ENCODE peak calls at places on chromosomes 13 and 19, in eight cellular contexts. One of them, this sample, is unnamed.

GRCh38 chr19:18644144-18645034 is 7.6 kb downstream of the KLHL26 start:
- DNase-seq in fibroblast of the aortic adventitia: no peak
- DNase-seq in GM10248: no peak
- DNase-seq in AG04450: no peak
- DNase-seq in fibroblast of lung: peak
- DNase-seq in foreskin fibroblast: no peak
- DNase-seq in cardiac muscle cell: no peak
- DNase-seq in Caco-2: no peak
- DNase-seq in this sample: no peak

GRCh38 chr19:57473646-57474045 is 3.7 kb downstream of the ZNF772 start:
- DNase-seq in fibroblast of the aortic adventitia: peak
- DNase-seq in cardiac muscle cell: peak
- DNase-seq in Caco-2: no peak
- DNase-seq in foreskin fibroblast: no peak
- DNase-seq in fibroblast of lung: peak
- DNase-seq in AG04450: no peak
- DNase-seq in GM10248: no peak
- DNase-seq in this sample: no peak

GRCh38 chr13:111881700-111882099 is 185.2 kb upstream of the SOX1 start:
- DNase-seq in foreskin fibroblast: no peak
- DNase-seq in Caco-2: no peak
- DNase-seq in cardiac muscle cell: no peak
- DNase-seq in fibroblast of lung: no peak
- DNase-seq in fibroblast of the aortic adventitia: no peak
- DNase-seq in AG04450: no peak
- DNase-seq in GM10248: no peak
- DNase-seq in this sample: no peak

GRCh38 chr19:53664760-53665159 is 33.0 kb downstream of the DPRX start:
- DNase-seq in GM10248: no peak
- DNase-seq in fibroblast of lung: no peak
- DNase-seq in AG04450: no peak
- DNase-seq in cardiac muscle cell: no peak
- DNase-seq in foreskin fibroblast: no peak
- DNase-seq in Caco-2: no peak
- DNase-seq in fibroblast of the aortic adventitia: no peak
- DNase-seq in this sample: no peak

GRCh38 chr13:29713841-29714240 is 118.4 kb upstream of the SLC7A1 start:
- DNase-seq in fibroblast of lung: no peak
- DNase-seq in Caco-2: no peak
- DNase-seq in GM10248: no peak
- DNase-seq in cardiac muscle cell: no peak
- DNase-seq in AG04450: no peak
- DNase-seq in fibroblast of the aortic adventitia: no peak
- DNase-seq in foreskin fibroblast: peak
- DNase-seq in this sample: peak

GRCh38 chr13:47679391-47679790 is 321.7 kb downstream of the SUCLA2 start:
- DNase-seq in cardiac muscle cell: peak
- DNase-seq in fibroblast of the aortic adventitia: peak
- DNase-seq in Caco-2: no peak
- DNase-seq in GM10248: no peak
- DNase-seq in fibroblast of lung: peak
- DNase-seq in foreskin fibroblast: peak
- DNase-seq in AG04450: no peak
- DNase-seq in this sample: no peak

GRCh38 chr19:34155686-34156085 is 16.6 kb upstream of the LSM14A start:
- DNase-seq in GM10248: no peak
- DNase-seq in fibroblast of lung: peak
- DNase-seq in AG04450: no peak
- DNase-seq in foreskin fibroblast: peak
- DNase-seq in fibroblast of the aortic adventitia: peak
- DNase-seq in Caco-2: no peak
- DNase-seq in cardiac muscle cell: no peak
- DNase-seq in this sample: no peak

GRCh38 chr19:40141546-40141945 is 49.7 kb upstream of the MAP3K10 start:
- DNase-seq in foreskin fibroblast: no peak
- DNase-seq in GM10248: no peak
- DNase-seq in fibroblast of lung: no peak
- DNase-seq in fibroblast of the aortic adventitia: peak
- DNase-seq in Caco-2: no peak
- DNase-seq in cardiac muscle cell: no peak
- DNase-seq in AG04450: no peak
- DNase-seq in this sample: no peak

GRCh38 chr13:49220035-49220855 is at the start of gene MLNR:
- DNase-seq in fibroblast of lung: peak
- DNase-seq in AG04450: no peak
- DNase-seq in GM10248: peak
- DNase-seq in foreskin fibroblast: peak
- DNase-seq in cardiac muscle cell: peak
- DNase-seq in fibroblast of the aortic adventitia: no peak
- DNase-seq in Caco-2: peak
- DNase-seq in this sample: peak

GRCh38 chr19:29694669-29695627 is 20.1 kb downstream of the C19orf12 start:
- DNase-seq in cardiac muscle cell: peak
- DNase-seq in Caco-2: peak
- DNase-seq in AG04450: no peak
- DNase-seq in foreskin fibroblast: peak
- DNase-seq in GM10248: peak
- DNase-seq in fibroblast of the aortic adventitia: peak
- DNase-seq in fibroblast of lung: peak
- DNase-seq in this sample: peak

GRCh38 chr13:27463500-27463899 is 13.1 kb upstream of the MTIF3 start:
- DNase-seq in fibroblast of lung: no peak
- DNase-seq in AG04450: no peak
- DNase-seq in fibroblast of the aortic adventitia: no peak
- DNase-seq in foreskin fibroblast: no peak
- DNase-seq in GM10248: no peak
- DNase-seq in cardiac muscle cell: no peak
- DNase-seq in Caco-2: no peak
- DNase-seq in this sample: no peak

GRCh38 chr19:42292963-42293362 is 9.0 kb upstream of the PRR19 start:
- DNase-seq in foreskin fibroblast: no peak
- DNase-seq in AG04450: no peak
- DNase-seq in fibroblast of the aortic adventitia: no peak
- DNase-seq in fibroblast of lung: no peak
- DNase-seq in Caco-2: no peak
- DNase-seq in GM10248: no peak
- DNase-seq in cardiac muscle cell: no peak
- DNase-seq in this sample: no peak

GRCh38 chr13:98915563-98916348 is 62.1 kb downstream of the DOCK9 start:
- DNase-seq in AG04450: no peak
- DNase-seq in foreskin fibroblast: peak
- DNase-seq in Caco-2: no peak
- DNase-seq in GM10248: no peak
- DNase-seq in fibroblast of the aortic adventitia: no peak
- DNase-seq in fibroblast of lung: peak
- DNase-seq in cardiac muscle cell: no peak
- DNase-seq in this sample: no peak

GRCh38 chr19:35080613-35081170 is 34.9 kb upstream of the FXYD3 start:
- DNase-seq in cardiac muscle cell: no peak
- DNase-seq in GM10248: no peak
- DNase-seq in foreskin fibroblast: no peak
- DNase-seq in AG04450: no peak
- DNase-seq in Caco-2: no peak
- DNase-seq in fibroblast of lung: no peak
- DNase-seq in fibroblast of the aortic adventitia: no peak
- DNase-seq in this sample: no peak

GRCh38 chr13:46202956-46203355 is 8.8 kb upstream of the LRRC63 start:
- DNase-seq in cardiac muscle cell: no peak
- DNase-seq in GM10248: no peak
- DNase-seq in fibroblast of the aortic adventitia: no peak
- DNase-seq in fibroblast of lung: no peak
- DNase-seq in Caco-2: no peak
- DNase-seq in foreskin fibroblast: peak
- DNase-seq in AG04450: no peak
- DNase-seq in this sample: no peak

GRCh38 chr19:743168-743687 is 7.7 kb upstream of the MISP start:
- DNase-seq in fibroblast of lung: no peak
- DNase-seq in cardiac muscle cell: peak
- DNase-seq in fibroblast of the aortic adventitia: peak
- DNase-seq in Caco-2: peak
- DNase-seq in foreskin fibroblast: no peak
- DNase-seq in AG04450: no peak
- DNase-seq in GM10248: peak
- DNase-seq in this sample: no peak

GRCh38 chr13:30832845-30833332 is 73.2 kb upstream of the MEDAG start:
- DNase-seq in GM10248: peak
- DNase-seq in fibroblast of lung: peak
- DNase-seq in Caco-2: peak
- DNase-seq in AG04450: no peak
- DNase-seq in fibroblast of the aortic adventitia: peak
- DNase-seq in foreskin fibroblast: no peak
- DNase-seq in cardiac muscle cell: peak
- DNase-seq in this sample: peak

GRCh38 chr13:50887153-50887552 is 22.4 kb upstream of the RNASEH2B start:
- DNase-seq in fibroblast of the aortic adventitia: no peak
- DNase-seq in Caco-2: no peak
- DNase-seq in cardiac muscle cell: no peak
- DNase-seq in GM10248: no peak
- DNase-seq in AG04450: no peak
- DNase-seq in fibroblast of lung: no peak
- DNase-seq in foreskin fibroblast: no peak
- DNase-seq in this sample: no peak

DNA sequence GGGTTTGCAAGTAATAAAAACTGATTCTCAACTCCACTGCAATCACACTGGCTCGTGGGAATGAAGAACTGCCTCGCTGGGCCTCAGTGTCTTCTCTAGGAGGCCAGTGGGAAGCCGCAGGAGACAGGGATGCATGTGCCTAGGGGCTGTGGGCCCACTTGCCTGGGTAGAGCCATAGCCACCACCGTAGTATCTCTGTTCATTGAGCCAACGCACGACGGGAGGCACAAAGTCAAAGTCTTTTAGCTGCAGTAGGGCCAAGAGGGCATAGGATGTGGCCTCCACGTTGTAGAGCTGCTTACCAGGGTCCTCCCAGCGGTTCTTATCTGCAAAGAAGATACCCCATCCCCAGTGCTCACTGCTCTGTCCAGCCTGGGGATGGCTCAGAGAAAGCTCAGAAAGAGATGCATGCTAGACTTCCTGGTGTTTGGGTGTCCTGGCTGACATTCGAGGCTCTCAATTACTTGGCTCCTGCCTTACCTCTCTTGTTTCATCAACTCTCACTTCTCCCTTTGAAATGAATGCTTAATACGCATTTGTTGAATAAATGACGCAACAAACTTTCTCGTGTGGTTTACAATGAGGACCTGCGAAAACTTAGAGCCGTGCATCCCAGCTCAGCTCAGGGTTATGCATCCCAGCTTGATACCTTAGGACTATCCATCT is 16.1 kb upstream of the TNFSF14 start:
- DNase-seq in foreskin fibroblast: no peak
- DNase-seq in fibroblast of lung: no peak
- DNase-seq in fibroblast of the aortic adventitia: no peak
- DNase-seq in Caco-2: no peak
- DNase-seq in GM10248: no peak
- DNase-seq in AG04450: no peak
- DNase-seq in cardiac muscle cell: no peak
- DNase-seq in this sample: no peak
- TF ChIP-seq CTCF in foreskin fibroblast: no peak
- TF ChIP-seq CTCF in fibroblast of lung: no peak
- TF ChIP-seq CTCF in fibroblast of the aortic adventitia: no peak
- TF ChIP-seq CTCF in Caco-2: no peak
- TF ChIP-seq CTCF in GM10248: no peak
- TF ChIP-seq CTCF in AG04450: no peak
- TF ChIP-seq CTCF in cardiac muscle cell: no peak
- TF ChIP-seq CTCF in this sample: no peak

DNA sequence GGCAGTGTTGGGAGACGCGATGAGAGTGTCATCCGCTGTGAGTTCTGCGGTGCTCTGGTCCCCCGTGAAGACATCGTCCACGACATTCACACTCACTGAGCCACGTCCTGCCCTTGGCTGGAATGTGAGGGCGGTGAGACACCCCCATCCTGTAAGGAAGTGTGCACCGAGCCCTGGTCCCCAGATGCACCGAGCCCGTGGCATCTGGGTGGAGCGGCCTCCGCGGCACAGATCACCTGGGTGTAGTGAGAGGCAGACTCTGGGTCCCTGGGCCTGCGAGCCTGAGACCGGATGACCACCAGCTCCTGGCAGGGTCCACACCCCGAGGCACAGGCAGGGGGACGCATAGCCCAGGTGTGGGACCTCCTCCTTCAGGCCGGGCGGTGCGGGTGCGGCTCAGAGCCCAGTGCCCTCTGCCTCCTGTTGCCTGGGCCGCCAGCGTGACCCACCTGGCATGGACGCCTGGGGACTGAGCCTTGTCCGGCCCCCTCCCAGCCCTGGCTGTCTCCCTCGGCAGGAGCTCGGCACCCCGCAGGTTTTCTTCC is 12.4 kb downstream of the MCF2L start:
- DNase-seq in fibroblast of the aortic adventitia: no peak
- DNase-seq in AG04450: no peak
- DNase-seq in Caco-2: no peak
- DNase-seq in GM10248: no peak
- DNase-seq in cardiac muscle cell: no peak
- DNase-seq in fibroblast of lung: no peak
- DNase-seq in foreskin fibroblast: no peak
- DNase-seq in this sample: no peak
- TF ChIP-seq CTCF in fibroblast of the aortic adventitia: no peak
- TF ChIP-seq CTCF in AG04450: no peak
- TF ChIP-seq CTCF in Caco-2: no peak
- TF ChIP-seq CTCF in GM10248: no peak
- TF ChIP-seq CTCF in cardiac muscle cell: no peak
- TF ChIP-seq CTCF in fibroblast of lung: no peak
- TF ChIP-seq CTCF in foreskin fibroblast: no peak
- TF ChIP-seq CTCF in this sample: no peak

DNA sequence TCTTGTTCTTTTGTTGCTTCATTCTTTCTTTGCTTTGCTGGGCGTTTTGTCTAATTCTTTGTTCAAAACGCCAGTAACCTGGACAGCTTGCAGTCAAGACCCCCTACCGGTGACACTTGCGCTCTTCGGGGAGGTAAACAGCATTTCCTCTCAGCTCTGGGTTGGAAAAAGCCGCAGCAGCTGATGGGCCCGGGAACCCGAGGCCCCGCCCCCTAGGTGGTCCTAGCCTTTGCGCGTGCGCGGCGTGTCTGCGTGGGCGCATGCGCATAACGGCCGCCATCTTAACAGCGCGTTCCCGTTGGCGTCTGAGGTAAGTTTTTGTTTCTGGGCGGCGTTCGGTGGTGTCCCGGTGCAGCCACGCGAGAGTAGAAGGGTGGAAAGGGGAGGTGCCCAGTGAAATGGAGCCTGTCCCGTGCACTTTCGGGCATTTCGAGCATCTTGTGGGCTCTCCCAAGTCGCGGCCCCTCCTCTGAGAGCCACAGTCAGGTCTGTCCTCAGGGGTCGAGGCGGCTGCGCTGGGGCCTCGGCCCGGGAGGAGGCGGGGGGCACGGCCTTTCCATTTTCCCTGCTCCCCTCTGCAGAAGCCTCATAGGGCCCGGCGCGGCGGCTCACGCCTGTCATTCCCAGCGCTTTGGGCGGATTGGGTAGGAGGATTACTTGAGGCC is at the start of gene ZNF559:
- DNase-seq in fibroblast of the aortic adventitia: peak
- DNase-seq in AG04450: peak
- DNase-seq in cardiac muscle cell: peak
- DNase-seq in fibroblast of lung: peak
- DNase-seq in GM10248: peak
- DNase-seq in foreskin fibroblast: peak
- DNase-seq in Caco-2: peak
- DNase-seq in this sample: peak
- TF ChIP-seq CTCF in fibroblast of the aortic adventitia: peak
- TF ChIP-seq CTCF in AG04450: peak
- TF ChIP-seq CTCF in cardiac muscle cell: peak
- TF ChIP-seq CTCF in fibroblast of lung: peak
- TF ChIP-seq CTCF in GM10248: peak
- TF ChIP-seq CTCF in foreskin fibroblast: peak
- TF ChIP-seq CTCF in Caco-2: peak
- TF ChIP-seq CTCF in this sample: no peak

GRCh38 chr19:16714702-16715294 is 4.8 kb upstream of the NWD1 start:
- DNase-seq in GM10248: peak
- DNase-seq in cardiac muscle cell: peak
- DNase-seq in fibroblast of lung: peak
- DNase-seq in AG04450: no peak
- DNase-seq in Caco-2: peak
- DNase-seq in foreskin fibroblast: peak
- DNase-seq in fibroblast of the aortic adventitia: peak
- DNase-seq in this sample: peak
- TF ChIP-seq CTCF in GM10248: peak
- TF ChIP-seq CTCF in cardiac muscle cell: peak
- TF ChIP-seq CTCF in fibroblast of lung: peak
- TF ChIP-seq CTCF in AG04450: peak
- TF ChIP-seq CTCF in Caco-2: peak
- TF ChIP-seq CTCF in foreskin fibroblast: peak
- TF ChIP-seq CTCF in fibroblast of the aortic adventitia: peak
- TF ChIP-seq CTCF in this sample: peak

This sample was measured in activated CD8-positive, alpha-beta T cell treated with anti-CD3 and anti-CD28 coated beads for 36 hours.